ENCODE peak calls at places on chromosomes 4 and X, in ten cellular contexts. B is IMR-90, K is keratinocyte, H is A549, F is transverse colon, I is left ventricle myocardium inferior, W is colonic mucosa, A is GM23338, Z is fibroblast of lung, N is mammary epithelial cell. E is an unnamed sample. For H3K4me1, the result is how much of the 10 kb centered on the place peaks cover.

GRCh38 chrX:138014577-138014976 is 448.6 kb downstream of the ZIC3 start:
- DNase-seq in B (no peak), K (no peak), H (no peak), F (no peak), I (no peak), W (no peak), A (no peak), Z (peak), N (no peak), E (no peak)

GRCh38 chr4:100657187-100657586 is 139.4 kb upstream of the EMCN start:
- DNase-seq in B (no peak), K (no peak), H (no peak), F (no peak), I (no peak), W (no peak), A (no peak), Z (no peak), N (peak), E (no peak)

GRCh38 chr4:3863841-3864734 is 97.9 kb downstream of the ADRA2C start:
- DNase-seq in B (no peak), K (no peak), H (no peak), F (no peak), I (no peak), W (no peak), A (no peak), Z (no peak), N (no peak), E (no peak)

GRCh38 chrX:64885850-64886249 is 90.4 kb downstream of the ZC4H2 start:
- DNase-seq in B (no peak), K (no peak), H (no peak), F (peak), I (no peak), W (peak), A (peak), Z (no peak), N (no peak), E (peak)

GRCh38 chrX:107823042-107823441 is 2.6 kb upstream of the MID2 start:
- DNase-seq in B (no peak), K (no peak), H (no peak), F (no peak), I (no peak), W (no peak), A (no peak), Z (no peak), N (no peak), E (no peak)

GRCh38 chr4:147940144-147940543 is 208.3 kb downstream of the ARHGAP10 start:
- DNase-seq in B (no peak), K (no peak), H (no peak), F (no peak), I (no peak), W (no peak), A (no peak), Z (no peak), N (no peak), E (no peak)

GRCh38 chr4:54626113-54626512 is 31.6 kb upstream of the KIT start:
- DNase-seq in B (no peak), K (no peak), H (no peak), F (no peak), I (no peak), W (no peak), A (no peak), Z (no peak), N (no peak), E (no peak)

GRCh38 chr4:179989975-179990374 is 2253.2 kb upstream of the TENM3 start:
- DNase-seq in B (no peak), K (no peak), H (no peak), F (no peak), I (no peak), W (no peak), A (no peak), Z (no peak), N (no peak), E (no peak)

GRCh38 chr4:22203436-22204011 is 255.0 kb upstream of the KCNIP4 start:
- DNase-seq in B (no peak), K (no peak), H (no peak), F (no peak), I (no peak), W (no peak), A (no peak), Z (no peak), N (peak), E (no peak)

DNA sequence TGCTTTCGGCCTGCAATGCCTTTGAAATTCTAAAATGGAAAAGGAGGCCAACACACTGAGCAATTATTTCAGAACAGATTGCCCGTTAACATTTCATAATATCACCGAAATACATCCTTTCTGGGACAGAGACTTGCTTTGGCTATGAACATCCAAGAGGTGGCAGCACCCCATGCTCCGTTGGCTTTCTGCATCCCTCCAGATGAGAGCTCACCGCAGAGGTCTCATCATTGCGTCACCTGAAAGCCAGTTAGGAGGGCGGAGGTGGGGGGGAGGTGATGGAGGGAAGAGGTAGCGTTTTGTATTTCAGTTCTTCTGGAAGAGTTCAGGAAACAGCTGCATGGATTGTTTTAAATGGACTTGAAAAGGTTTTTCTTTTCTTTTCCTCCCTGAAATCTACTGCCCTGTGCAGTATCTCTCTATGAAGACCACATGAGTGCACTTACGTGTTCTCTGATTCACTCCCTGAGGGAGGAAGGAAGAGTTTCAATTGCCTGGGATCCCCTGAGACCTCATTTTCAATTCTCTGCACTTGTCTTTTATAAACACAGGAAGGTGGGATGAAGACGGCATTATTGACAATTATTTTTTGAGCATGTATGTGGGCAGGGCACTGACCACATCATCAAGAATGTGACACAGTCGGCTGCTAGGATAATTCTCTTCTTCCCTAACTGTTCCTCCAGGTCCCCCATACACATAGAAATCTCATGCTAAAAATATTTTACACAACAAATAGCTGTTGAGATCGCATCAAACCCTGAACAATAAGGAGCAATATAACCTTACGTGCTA is 166.9 kb upstream of the PGRMC2 start:
- DNase-seq in B (peak), K (peak), H (peak), F (peak), I (peak), W (peak), A (peak), Z (peak), N (peak), E (peak)
- H3K4me1 ChIP-seq in B (under half), K (under half), H (half or more), F (under half), I (under half), W (under half), A (under half), Z (under half), N (under half), E (under half)

GRCh38 chr4:183139972-183140570 is 41.0 kb downstream of the WWC2 start:
- DNase-seq in B (peak), K (no peak), H (no peak), F (no peak), I (no peak), W (no peak), A (no peak), Z (no peak), N (no peak), E (no peak)

GRCh38 chr4:183145773-183146172 is 46.7 kb downstream of the WWC2 start:
- DNase-seq in B (no peak), K (no peak), H (no peak), F (no peak), I (no peak), W (no peak), A (no peak), Z (no peak), N (no peak), E (no peak)

GRCh38 chr4:183141997-183142396 is 42.9 kb downstream of the WWC2 start:
- DNase-seq in B (no peak), K (no peak), H (no peak), F (no peak), I (no peak), W (no peak), A (no peak), Z (no peak), N (no peak), E (no peak)

GRCh38 chr4:183140911-183141320 is 41.9 kb downstream of the WWC2 start:
- DNase-seq in B (peak), K (no peak), H (no peak), F (no peak), I (no peak), W (no peak), A (no peak), Z (no peak), N (peak), E (no peak)

GRCh38 chr4:183142566-183143545 is 43.8 kb downstream of the WWC2 start:
- DNase-seq in B (peak), K (peak), H (no peak), F (peak), I (peak), W (no peak), A (no peak), Z (peak), N (peak), E (no peak)
- H3K4me1 ChIP-seq in B (under half), K (under half), H (under half), F (under half), I (half or more), W (under half), A (half or more), Z (under half), N (under half), E (under half)

GRCh38 chr4:118758293-118758692 is 73.1 kb downstream of the METTL14 start:
- DNase-seq in B (peak), K (no peak), H (no peak), F (no peak), I (no peak), W (no peak), A (no peak), Z (peak), N (no peak), E (no peak)

GRCh38 chr4:118757761-118758213 is 72.6 kb downstream of the METTL14 start:
- DNase-seq in B (peak), K (no peak), H (no peak), F (no peak), I (no peak), W (no peak), A (no peak), Z (peak), N (peak), E (peak)

GRCh38 chr4:118760493-118760892 is 75.3 kb downstream of the METTL14 start:
- DNase-seq in B (no peak), K (no peak), H (no peak), F (no peak), I (no peak), W (no peak), A (no peak), Z (no peak), N (no peak), E (no peak)

GRCh38 chr4:118760092-118760491 is 74.9 kb downstream of the METTL14 start:
- DNase-seq in B (no peak), K (no peak), H (no peak), F (no peak), I (no peak), W (no peak), A (no peak), Z (no peak), N (no peak), E (no peak)

GRCh38 chr4:118759481-118759880 is 74.3 kb downstream of the METTL14 start:
- DNase-seq in B (no peak), K (no peak), H (no peak), F (no peak), I (no peak), W (no peak), A (no peak), Z (no peak), N (no peak), E (no peak)
- H3K4me1 ChIP-seq in B (under half), K (under half), H (under half), F (under half), I (half or more), W (under half), A (under half), Z (under half), N (under half), E (under half)

GRCh38 chrX:41116948-41117347 is 31.7 kb downstream of the USP9X start:
- DNase-seq in B (no peak), K (no peak), H (no peak), F (no peak), I (no peak), W (no peak), A (no peak), Z (no peak), N (peak), E (peak)

GRCh38 chrX:41108684-41109205 is 23.5 kb downstream of the USP9X start:
- DNase-seq in B (no peak), K (no peak), H (no peak), F (no peak), I (no peak), W (no peak), A (peak), Z (no peak), N (no peak), E (no peak)

GRCh38 chrX:41108007-41108683 is 22.9 kb downstream of the USP9X start:
- DNase-seq in B (no peak), K (no peak), H (no peak), F (no peak), I (no peak), W (no peak), A (no peak), Z (no peak), N (peak), E (no peak)

DNA sequence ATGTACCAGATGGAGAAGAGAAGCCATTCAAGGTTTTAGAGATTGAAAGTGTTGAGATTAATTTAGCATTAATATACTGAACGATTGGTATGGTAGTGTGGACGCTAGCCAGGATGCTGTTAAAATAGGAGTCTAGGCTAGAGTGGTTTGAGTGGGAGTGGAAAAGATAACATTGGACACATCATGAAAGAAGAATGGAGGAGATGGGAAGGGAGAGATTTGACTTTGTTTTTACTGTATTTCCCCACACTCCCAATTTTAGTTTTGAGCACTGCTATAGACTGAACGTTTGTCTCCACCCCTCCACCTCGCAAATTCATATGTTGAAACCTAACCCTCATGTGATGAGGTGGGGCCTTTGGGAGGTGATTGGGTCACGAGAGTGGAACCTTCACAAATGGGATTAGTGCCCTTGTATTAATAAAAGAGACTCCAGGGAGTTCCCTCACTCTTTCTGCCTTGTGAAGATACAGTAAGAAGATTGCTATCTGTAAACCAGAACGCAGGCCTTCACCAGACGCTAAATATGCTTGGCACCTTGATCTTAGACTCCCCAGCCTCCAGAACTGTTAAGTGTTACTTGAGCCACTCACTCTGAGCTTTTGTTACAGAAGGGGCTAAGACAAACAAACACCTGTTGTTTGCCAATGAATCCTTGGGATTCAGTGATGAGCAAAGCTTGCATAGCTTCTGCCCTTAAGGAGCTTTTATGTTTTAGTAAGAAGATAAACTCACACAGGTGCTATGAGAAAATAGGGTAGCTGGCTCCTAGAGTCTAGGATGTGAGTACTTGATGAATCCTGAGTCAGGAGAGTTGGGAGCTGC is 25.8 kb downstream of the USP9X start:
- DNase-seq in B (peak), K (no peak), H (no peak), F (no peak), I (no peak), W (no peak), A (peak), Z (no peak), N (no peak), E (no peak)
- H3K4me1 ChIP-seq in B (under half), K (under half), H (half or more), F (under half), I (half or more), W (under half), A (half or more), Z (under half), N (under half), E (under half)

DNA sequence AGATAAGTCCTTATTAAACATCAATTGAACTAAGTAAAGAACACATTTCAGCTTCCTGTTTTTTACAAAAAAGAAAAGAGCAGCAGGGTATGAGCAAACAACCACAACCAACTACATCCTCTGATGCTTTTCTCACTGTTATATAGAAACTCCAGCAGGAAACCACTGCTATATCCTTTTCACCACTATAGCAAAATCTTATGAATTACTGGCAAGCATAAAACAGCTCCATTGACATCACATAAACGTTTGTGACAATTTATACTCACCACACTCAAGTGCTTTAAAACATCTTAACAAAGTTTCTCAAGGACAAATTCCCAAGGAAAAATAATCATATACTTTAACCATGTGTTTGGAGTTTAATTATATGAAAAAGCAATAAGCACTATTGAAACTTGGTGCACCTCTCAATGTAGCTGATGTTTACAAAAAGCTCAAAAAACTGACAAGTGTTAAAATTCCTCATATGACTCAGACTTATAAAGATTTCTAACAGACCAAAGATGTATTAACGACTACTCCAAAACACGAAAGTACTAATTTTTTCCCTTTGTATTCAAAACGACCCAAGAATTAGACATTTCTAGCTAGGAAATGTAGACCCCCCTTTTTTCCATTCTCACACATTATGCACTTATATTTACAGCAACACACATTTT is 12.9 kb downstream of the GPRIN3 start:
- DNase-seq in B (no peak), K (no peak), H (no peak), F (no peak), I (no peak), W (no peak), A (no peak), Z (no peak), N (no peak), E (peak)
- H3K4me1 ChIP-seq in B (under half), K (under half), H (half or more), F (under half), I (half or more), W (under half), A (under half), Z (under half), N (under half), E (under half)

GRCh38 chr4:138242076-138242829 is at the start of gene SLC7A11:
- DNase-seq in B (peak), K (peak), H (peak), F (peak), I (no peak), W (peak), A (peak), Z (peak), N (peak), E (peak)
- H3K4me1 ChIP-seq in B (under half), K (under half), H (under half), F (under half), I (under half), W (under half), A (under half), Z (under half), N (under half), E (under half)

DNA sequence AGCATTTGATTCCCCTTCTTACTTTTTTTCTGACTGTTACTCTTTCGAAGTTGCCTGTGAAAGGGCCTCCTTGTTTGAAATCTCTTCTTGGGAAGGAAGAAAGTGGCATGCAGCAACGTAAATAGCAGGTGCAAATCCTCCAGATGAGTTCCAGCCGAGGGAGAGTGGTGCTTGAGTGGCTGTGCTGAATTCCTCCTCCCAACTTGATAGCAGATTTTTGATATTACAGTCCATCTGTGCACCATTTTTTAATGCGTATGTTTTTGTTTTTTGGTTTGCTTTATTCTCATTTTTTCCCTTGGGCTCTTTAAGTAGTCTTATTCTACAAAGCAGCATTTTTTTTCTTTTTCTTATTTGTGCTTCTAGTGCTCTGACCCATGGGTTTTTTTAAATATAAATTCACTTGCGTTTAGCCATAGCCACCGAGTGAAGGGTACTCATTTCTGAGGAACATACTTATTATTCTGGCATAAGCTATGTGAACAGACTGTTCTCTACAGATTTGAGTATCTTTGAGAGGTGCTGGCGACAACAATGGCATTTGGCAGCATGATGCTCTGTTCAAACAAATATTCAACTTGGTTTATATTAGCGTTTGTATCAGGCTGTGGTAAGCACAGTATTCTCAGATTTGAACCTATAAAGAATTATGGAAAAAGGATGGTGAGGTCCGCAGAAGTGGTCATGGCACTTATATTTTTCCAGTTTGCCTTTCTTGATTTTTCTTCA is 108.9 kb upstream of the LIMCH1 start:
- DNase-seq in B (no peak), K (no peak), H (no peak), F (no peak), I (no peak), W (no peak), A (no peak), Z (no peak), N (no peak), E (no peak)
- H3K4me1 ChIP-seq in B (under half), K (under half), H (half or more), F (under half), I (half or more), W (under half), A (under half), Z (under half), N (under half), E (under half)

GRCh38 chrX:129782706-129783105 is 3.0 kb downstream of the SASH3 start:
- DNase-seq in B (no peak), K (no peak), H (no peak), F (no peak), I (no peak), W (no peak), A (no peak), Z (no peak), N (no peak), E (no peak)
- H3K4me1 ChIP-seq in B (under half), K (under half), H (under half), F (under half), I (under half), W (under half), A (under half), Z (under half), N (under half), E (under half)

E was measured in small intestine.